ENCODE peak calls at places on chromosomes 1 and 21, in six cellular contexts. R is MM.1S, A is stomach, O is H9, X is tibial nerve, E is IMR-90. D is an unnamed sample.
A peak's percentile ranks its signal among the peaks of the same experiment; 100 is the strongest.

GRCh38 chr1:38283736-38284470 is 237.3 kb upstream of the POU3F1 start:
- DNase-seq in R (no peak), A (no peak), O (peak; percentile 20), X (no peak), E (no peak), D (no peak)

GRCh38 chr21:36209626-36210171 is 53.1 kb downstream of the DOP1B start:
- DNase-seq in R (peak; percentile 78), A (peak; percentile 70), O (peak; percentile 78), X (no peak), E (peak; percentile 82), D (peak; percentile 56)

GRCh38 chr21:28308516-28308915 is 684.2 kb downstream of the LTN1 start:
- DNase-seq in R (no peak), A (no peak), O (no peak), X (no peak), E (peak; percentile 82), D (no peak)

GRCh38 chr1:110556471-110556807 is 37.5 kb upstream of the KCNA10 start:
- DNase-seq in R (no peak), A (no peak), O (peak; percentile 26), X (peak; percentile 23), E (no peak), D (no peak)

GRCh38 chr1:212561501-212561931 is 47.0 kb upstream of the ATF3 start:
- DNase-seq in R (no peak), A (no peak), O (no peak), X (no peak), E (peak; percentile 76), D (no peak)

GRCh38 chr1:114105401-114105979 is 48.2 kb downstream of the SYT6 start:
- DNase-seq in R (no peak), A (no peak), O (no peak), X (no peak), E (no peak), D (no peak)

GRCh38 chr1:225378880-225379279 is 49.0 kb downstream of the LBR start:
- DNase-seq in R (no peak), A (no peak), O (peak; percentile 88), X (no peak), E (peak; percentile 65), D (peak; percentile 37)

GRCh38 chr1:192476802-192477298 is 98.7 kb upstream of the RGS1 start:
- DNase-seq in R (no peak), A (no peak), O (no peak), X (no peak), E (peak; percentile 69), D (no peak)

GRCh38 chr1:97137862-97138514 is 416.4 kb downstream of the PTBP2 start:
- DNase-seq in R (peak; percentile 39), A (no peak), O (peak; percentile 44), X (no peak), E (peak; percentile 78), D (no peak)

GRCh38 chr1:167120899-167121298 is 27.0 kb downstream of the STYXL2 start:
- DNase-seq in R (no peak), A (no peak), O (no peak), X (no peak), E (no peak), D (no peak)
- H3K27me3 ChIP-seq in R (no peaks in the 10 kb centered on the region), A (no peaks in the 10 kb centered on the region), O (no peaks in the 10 kb centered on the region), X (no peaks in the 10 kb centered on the region), E (peaks cover 10% of the 10 kb centered on the region), D (peaks cover 5% of the 10 kb centered on the region)

DNA sequence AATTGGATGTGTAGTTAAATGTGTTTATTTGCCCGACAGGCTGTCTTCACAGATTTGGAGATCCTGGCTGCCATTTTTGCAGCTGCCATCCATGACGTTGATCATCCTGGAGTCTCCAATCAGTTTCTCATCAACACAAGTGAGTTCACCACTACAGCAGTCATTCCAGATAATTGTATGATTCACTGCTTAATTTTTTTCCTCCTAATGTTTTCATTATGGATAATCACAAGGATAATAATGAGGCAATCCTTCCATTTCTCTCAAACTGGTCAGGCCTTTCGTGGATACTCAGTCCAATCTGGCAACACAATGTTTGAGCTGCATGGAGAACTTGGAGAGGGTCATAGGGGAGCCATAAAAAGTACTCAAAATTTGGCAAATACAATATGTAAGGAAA is 168.3 kb upstream of the SGIP1 start:
- DNase-seq in R (no peak), A (no peak), O (no peak), X (no peak), E (peak; percentile 56), D (no peak)
- H3K27ac ChIP-seq in R (no peak overlapping the region), A (no peak overlapping the region), O (no peak overlapping the region), X (no peak overlapping the region), E (no peak overlapping the region), D (no peak overlapping the region)

DNA sequence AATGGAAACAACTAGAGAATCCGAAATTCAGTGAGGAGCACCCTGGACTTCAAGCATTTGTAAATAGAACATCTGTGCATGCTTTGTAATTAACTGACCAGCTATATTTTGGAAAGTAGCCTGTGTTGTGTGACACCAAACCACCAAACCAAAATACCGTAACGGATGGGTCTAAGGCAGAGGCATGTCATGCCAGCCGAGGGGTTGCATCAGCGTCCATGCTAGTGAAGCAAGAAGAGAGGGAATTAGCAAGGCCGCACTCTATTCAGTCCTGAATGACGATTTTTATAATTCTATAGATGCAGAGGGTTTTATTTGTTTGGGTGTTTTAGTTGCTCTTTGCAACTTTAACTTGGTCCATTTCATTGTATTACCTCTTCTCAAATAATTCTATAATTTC is 116.8 kb upstream of the SMYD2 start:
- DNase-seq in R (no peak), A (no peak), O (no peak), X (no peak), E (no peak), D (no peak)
- TF ChIP-seq CTCF in R (no peak), A (no peak), O (no peak), X (no peak), E (no peak), D (no peak)

DNA sequence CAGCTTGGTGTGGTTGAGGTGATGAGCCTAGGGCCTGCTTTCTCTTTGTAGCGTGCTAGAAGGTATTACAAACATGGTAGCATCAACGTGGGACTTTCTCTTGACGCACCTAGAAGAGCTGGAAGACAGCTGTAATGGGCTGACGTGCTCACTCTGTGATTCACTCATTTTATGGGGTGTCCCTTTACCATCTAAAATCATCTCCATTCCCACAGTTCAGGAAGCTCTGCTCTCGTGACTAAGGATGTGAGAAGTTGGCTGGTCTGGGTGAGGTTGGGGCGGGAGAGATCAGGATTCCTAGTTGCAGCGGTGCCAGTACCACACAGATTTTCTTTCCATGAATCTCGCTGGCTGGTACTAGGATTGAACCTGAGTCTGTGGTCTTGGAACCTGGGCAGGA is 4.2 kb downstream of the HTR6 start:
- DNase-seq in R (no peak), A (no peak), O (no peak), X (no peak), E (no peak), D (no peak)
- H3K27me3 ChIP-seq in R (peaks cover 83% of the 10 kb centered on the region), A (peaks cover 21% of the 10 kb centered on the region), O (peaks cover 18% of the 10 kb centered on the region), X (no peaks in the 10 kb centered on the region), E (peaks cover 66% of the 10 kb centered on the region), D (peaks cover 52% of the 10 kb centered on the region)

GRCh38 chr1:21870611-21871010 is 58.5 kb downstream of the LDLRAD2 start:
- DNase-seq in R (no peak), A (no peak), O (no peak), X (no peak), E (no peak), D (no peak)

GRCh38 chr1:21868482-21868881 is 56.4 kb downstream of the LDLRAD2 start:
- DNase-seq in R (no peak), A (no peak), O (no peak), X (no peak), E (no peak), D (no peak)

GRCh38 chr1:21866629-21867009 is 54.6 kb downstream of the LDLRAD2 start:
- DNase-seq in R (no peak), A (no peak), O (no peak), X (no peak), E (no peak), D (no peak)

GRCh38 chr1:21869620-21870121 is 57.6 kb downstream of the LDLRAD2 start:
- DNase-seq in R (no peak), A (peak; percentile 94), O (no peak), X (peak; percentile 77), E (peak; percentile 83), D (peak; percentile 50)

GRCh38 chr1:21868941-21869454 is 56.9 kb downstream of the LDLRAD2 start:
- DNase-seq in R (no peak), A (no peak), O (no peak), X (no peak), E (no peak), D (no peak)
- H3K27ac ChIP-seq in R (no peak overlapping the region), A (peak overlapping the region; percentile 66), O (no peak overlapping the region), X (peak overlapping the region; percentile 61), E (no peak overlapping the region), D (no peak overlapping the region)

GRCh38 chr21:42269382-42269781 is 45.8 kb downstream of the TFF3 start:
- DNase-seq in R (no peak), A (no peak), O (no peak), X (no peak), E (no peak), D (no peak)
- TF ChIP-seq CTCF in R (no peak), A (no peak), O (no peak), X (no peak), E (no peak), D (no peak)

GRCh38 chr1:55359611-55360010 is 144.4 kb upstream of the USP24 start:
- DNase-seq in R (no peak), A (no peak), O (no peak), X (no peak), E (no peak), D (no peak)

GRCh38 chr1:55352801-55353180 is 137.6 kb upstream of the USP24 start:
- DNase-seq in R (no peak), A (no peak), O (no peak), X (no peak), E (no peak), D (no peak)

GRCh38 chr1:55353709-55354620 is 138.8 kb upstream of the USP24 start:
- DNase-seq in R (no peak), A (no peak), O (no peak), X (no peak), E (peak; percentile 33), D (no peak)

GRCh38 chr1:55352080-55352800 is 137.1 kb upstream of the USP24 start:
- DNase-seq in R (no peak), A (no peak), O (no peak), X (no peak), E (no peak), D (no peak)

GRCh38 chr1:55355549-55355948 is 140.4 kb upstream of the USP24 start:
- DNase-seq in R (no peak), A (no peak), O (no peak), X (no peak), E (no peak), D (no peak)
- H3K27me3 ChIP-seq in R (no peaks in the 10 kb centered on the region), A (no peaks in the 10 kb centered on the region), O (no peaks in the 10 kb centered on the region), X (no peaks in the 10 kb centered on the region), E (peaks cover 2% of the 10 kb centered on the region), D (no peaks in the 10 kb centered on the region)

GRCh38 chr21:46597031-46597430 is 7.9 kb downstream of the S100B start:
- DNase-seq in R (no peak), A (no peak), O (no peak), X (no peak), E (no peak), D (no peak)
- H3K27ac ChIP-seq in R (no peak overlapping the region), A (no peak overlapping the region), O (no peak overlapping the region), X (peak overlapping the region; percentile 20), E (no peak overlapping the region), D (no peak overlapping the region)

GRCh38 chr1:217590598-217590997 is 40.3 kb downstream of the GPATCH2 start:
- DNase-seq in R (no peak), A (no peak), O (no peak), X (no peak), E (no peak), D (no peak)
- TF ChIP-seq CTCF in R (no peak), A (no peak), O (peak; percentile 39), X (no peak), E (no peak), D (no peak)

GRCh38 chr1:39681294-39681693 is 9.4 kb upstream of the NT5C1A start:
- DNase-seq in R (peak; percentile 80), A (no peak), O (no peak), X (no peak), E (no peak), D (no peak)
- H3K27me3 ChIP-seq in R (no peaks in the 10 kb centered on the region), A (no peaks in the 10 kb centered on the region), O (peaks cover 79% of the 10 kb centered on the region), X (no peaks in the 10 kb centered on the region), E (peaks cover 82% of the 10 kb centered on the region), D (peaks cover 70% of the 10 kb centered on the region)

D was measured in AG04450.